ENCODE peak calls at places on chromosomes 13 and 19, in six cellular contexts. F, N, L, C, Z and Q are unnamed samples.

GRCh38 chr19:42601811-42602443 is 7.2 kb upstream of the CEACAM8 start:
- DNase-seq in F (peak), Z (peak), C (no peak), L (no peak), N (no peak), Q (peak)

GRCh38 chr13:48201044-48201443 is 32.0 kb upstream of the ITM2B start:
- DNase-seq in L (no peak), N (no peak), C (no peak), F (no peak), Z (no peak), Q (no peak)

GRCh38 chr13:99949657-99950413 is 21.7 kb downstream of the ZIC5 start:
- DNase-seq in F (peak), C (no peak), L (no peak), Z (no peak), N (peak), Q (no peak)

GRCh38 chr19:10501971-10502523 is 1.1 kb downstream of the KEAP1 start:
- DNase-seq in F (peak), N (peak), L (peak), C (no peak), Z (no peak), Q (no peak)

GRCh38 chr19:30069535-30070197 is 127.6 kb downstream of the URI1 start:
- DNase-seq in L (no peak), N (no peak), F (no peak), Z (no peak), C (no peak), Q (no peak)

GRCh38 chr19:1566392-1567115 is 1.6 kb downstream of the MEX3D start:
- DNase-seq in C (peak), F (peak), N (peak), Z (peak), L (peak), Q (no peak)

GRCh38 chr19:5336195-5336965 is 4.2 kb downstream of the PTPRS start:
- DNase-seq in L (no peak), N (no peak), F (no peak), C (no peak), Z (no peak), Q (no peak)

GRCh38 chr13:50156722-50157121 is 141.5 kb downstream of the KCNRG start:
- DNase-seq in F (peak), L (no peak), N (no peak), Z (peak), C (no peak), Q (no peak)

GRCh38 chr19:30649934-30650614 is 277.9 kb downstream of the ZNF536 start:
- DNase-seq in Z (peak), F (peak), N (peak), L (no peak), C (peak), Q (peak)

GRCh38 chr13:43033038-43033437 is 9.7 kb downstream of the DNAJC15 start:
- DNase-seq in Z (no peak), C (no peak), L (no peak), F (no peak), N (no peak), Q (no peak)

GRCh38 chr19:41403181-41403970 is 5.8 kb downstream of the BCKDHA start:
- DNase-seq in Z (no peak), L (no peak), N (no peak), C (no peak), F (no peak), Q (no peak)

GRCh38 chr13:65656740-65657329 is 1573.3 kb downstream of the PCDH9 start:
- DNase-seq in C (no peak), F (no peak), Z (peak), L (no peak), N (no peak), Q (no peak)

GRCh38 chr19:5285955-5286354 is 54.7 kb downstream of the PTPRS start:
- DNase-seq in N (no peak), L (no peak), Z (no peak), F (no peak), C (no peak), Q (no peak)

GRCh38 chr13:75486146-75486545 is 4.2 kb upstream of the TBC1D4 start:
- DNase-seq in Z (no peak), C (no peak), F (peak), L (no peak), N (no peak), Q (no peak)